ENCODE peak calls at places on chromosomes 4 and X, in seven cellular contexts. G is H1, K is SK-N-SH, I is K562, Y is endothelial cell of umbilical vein, X is GM12878, M is WTC11. N is an unnamed sample.

GRCh38 chr4:72531322-72531721 is 37.7 kb downstream of the ADAMTS3 start:
- DNase-seq in G (no peak), K (no peak), I (no peak), Y (no peak), X (no peak), M (no peak), N (no peak)

GRCh38 chrX:1239681-1240142 is 27.3 kb upstream of the CRLF2 start:
- DNase-seq in G (no peak), K (no peak), I (peak; percentile 31), Y (no peak), X (peak; percentile 68), M (no peak), N (peak; percentile 85)

GRCh38 chr4:80072607-80073361 is at the start of gene ANTXR2:
- DNase-seq in G (peak; percentile 82), K (peak; percentile 86), I (peak; percentile 90), Y (peak; percentile 84), X (no peak), M (peak; percentile 82), N (peak; percentile 94)

GRCh38 chr4:123699823-123700822 is 303.5 kb downstream of the SPRY1 start:
- DNase-seq in G (no peak), K (no peak), I (no peak), Y (peak; percentile 84), X (no peak), M (no peak), N (no peak)

GRCh38 chrX:31213941-31214340 is 142.1 kb upstream of the FTHL17 start:
- DNase-seq in G (no peak), K (peak; percentile 22), I (peak; percentile 8), Y (peak; percentile 19), X (no peak), M (peak; percentile 14), N (peak; percentile 3)

GRCh38 chr4:63275491-63275890 is 1133.8 kb downstream of the TECRL start:
- DNase-seq in G (no peak), K (no peak), I (no peak), Y (no peak), X (no peak), M (peak; percentile 16), N (no peak)

GRCh38 chrX:151458824-151459223 is 61.8 kb downstream of the VMA21 start:
- DNase-seq in G (no peak), K (no peak), I (no peak), Y (no peak), X (no peak), M (no peak), N (no peak)

GRCh38 chr4:79253930-79254329 is 71.9 kb downstream of the NAA11 start:
- DNase-seq in G (no peak), K (peak; percentile 51), I (no peak), Y (no peak), X (no peak), M (no peak), N (no peak)

GRCh38 chr4:154124539-154125255 is 335.8 kb upstream of the SFRP2 start:
- DNase-seq in G (no peak), K (no peak), I (no peak), Y (no peak), X (no peak), M (no peak), N (no peak)

GRCh38 chr4:172055046-172055445 is 241.8 kb downstream of the GALNTL6 start:
- DNase-seq in G (no peak), K (no peak), I (no peak), Y (no peak), X (no peak), M (no peak), N (no peak)

GRCh38 chr4:186604124-186604627 is 48.8 kb upstream of the MTNR1A start:
- DNase-seq in G (no peak), K (no peak), I (no peak), Y (no peak), X (no peak), M (no peak), N (no peak)

GRCh38 chrX:68443155-68443868 is 10.0 kb upstream of the OPHN1 start:
- DNase-seq in G (no peak), K (no peak), I (no peak), Y (peak; percentile 67), X (peak; percentile 9), M (no peak), N (peak; percentile 12)

GRCh38 chrX:129831486-129831885 is 12.2 kb downstream of the ZDHHC9 start:
- DNase-seq in G (no peak), K (no peak), I (no peak), Y (no peak), X (no peak), M (no peak), N (no peak)

GRCh38 chrX:115226929-115227328 is 7.0 kb downstream of the LRCH2 start:
- DNase-seq in G (no peak), K (peak; percentile 15), I (peak; percentile 15), Y (peak; percentile 17), X (no peak), M (peak; percentile 13), N (peak; percentile 1)

GRCh38 chrX:151370906-151371305 is 26.1 kb upstream of the VMA21 start:
- DNase-seq in G (peak; percentile 63), K (peak; percentile 32), I (peak; percentile 5), Y (no peak), X (no peak), M (peak; percentile 74), N (no peak)

GRCh38 chrX:127038065-127038464 is 218.5 kb downstream of the PRR32 start:
- DNase-seq in G (no peak), K (no peak), I (peak; percentile 0), Y (no peak), X (no peak), M (no peak), N (peak; percentile 18)

GRCh38 chr4:78226279-78226678 is 169.2 kb downstream of the FRAS1 start:
- DNase-seq in G (no peak), K (no peak), I (no peak), Y (no peak), X (no peak), M (no peak), N (no peak)

GRCh38 chr4:151581575-151581974 is 172.6 kb downstream of the FHIP1A start:
- DNase-seq in G (no peak), K (peak; percentile 30), I (no peak), Y (no peak), X (no peak), M (no peak), N (no peak)

GRCh38 chr4:16889945-16890344 is 8.5 kb downstream of the LDB2 start:
- DNase-seq in G (no peak), K (no peak), I (no peak), Y (peak; percentile 16), X (no peak), M (no peak), N (no peak)

GRCh38 chr4:16890651-16891050 is 7.8 kb downstream of the LDB2 start:
- DNase-seq in G (no peak), K (no peak), I (no peak), Y (no peak), X (no peak), M (no peak), N (no peak)

GRCh38 chr4:16896871-16897270 is 1.6 kb downstream of the LDB2 start:
- DNase-seq in G (no peak), K (no peak), I (no peak), Y (peak; percentile 85), X (no peak), M (no peak), N (no peak)

GRCh38 chr4:16894406-16894805 is 4.0 kb downstream of the LDB2 start:
- DNase-seq in G (no peak), K (no peak), I (no peak), Y (peak; percentile 62), X (no peak), M (no peak), N (no peak)

DNA sequence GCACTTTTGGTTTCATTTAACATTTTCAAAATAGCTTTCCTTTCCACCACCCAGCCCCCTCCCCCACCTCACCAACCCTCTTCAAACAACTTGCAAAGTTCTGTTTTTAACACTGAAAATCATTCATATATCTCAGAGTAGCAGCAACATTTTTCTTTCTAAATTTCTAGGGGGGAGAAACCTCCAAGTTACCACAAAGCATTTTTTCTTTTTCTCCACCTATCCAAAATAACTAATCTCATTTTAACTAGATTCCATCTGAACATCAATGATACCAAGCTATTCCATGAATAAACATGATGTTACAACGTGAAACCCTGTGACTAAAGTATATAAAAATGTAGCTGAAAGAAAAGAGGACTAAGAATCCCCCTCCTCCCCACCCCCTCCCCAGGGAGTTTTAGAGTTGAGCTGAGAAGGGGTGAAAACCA is 5.3 kb downstream of the LDB2 start:
- DNase-seq in G (no peak), K (no peak), I (no peak), Y (peak; percentile 51), X (no peak), M (no peak), N (no peak)
- TF ChIP-seq MAX in G (no peak), K (no peak), I (no peak), Y (no peak), X (no peak), M (no peak), N (no peak)

GRCh38 chr4:24979554-24979953 is 51.2 kb downstream of the LGI2 start:
- DNase-seq in G (no peak), K (no peak), I (no peak), Y (peak; percentile 96), X (no peak), M (no peak), N (peak; percentile 79)
- TF ChIP-seq MAX in G (no peak), K (no peak), I (no peak), Y (peak; percentile 41), X (no peak), M (no peak), N (no peak)

GRCh38 chr4:176409627-176410026 is 89.9 kb downstream of the SPCS3 start:
- DNase-seq in G (no peak), K (no peak), I (no peak), Y (no peak), X (no peak), M (no peak), N (no peak)

GRCh38 chr4:176406297-176406696 is 86.5 kb downstream of the SPCS3 start:
- DNase-seq in G (no peak), K (no peak), I (no peak), Y (no peak), X (no peak), M (no peak), N (no peak)

GRCh38 chr4:176400816-176401461 is 81.2 kb downstream of the SPCS3 start:
- DNase-seq in G (no peak), K (no peak), I (no peak), Y (no peak), X (no peak), M (no peak), N (no peak)

GRCh38 chr4:176406736-176407135 is 87.0 kb downstream of the SPCS3 start:
- DNase-seq in G (no peak), K (no peak), I (no peak), Y (peak; percentile 22), X (no peak), M (no peak), N (no peak)

DNA sequence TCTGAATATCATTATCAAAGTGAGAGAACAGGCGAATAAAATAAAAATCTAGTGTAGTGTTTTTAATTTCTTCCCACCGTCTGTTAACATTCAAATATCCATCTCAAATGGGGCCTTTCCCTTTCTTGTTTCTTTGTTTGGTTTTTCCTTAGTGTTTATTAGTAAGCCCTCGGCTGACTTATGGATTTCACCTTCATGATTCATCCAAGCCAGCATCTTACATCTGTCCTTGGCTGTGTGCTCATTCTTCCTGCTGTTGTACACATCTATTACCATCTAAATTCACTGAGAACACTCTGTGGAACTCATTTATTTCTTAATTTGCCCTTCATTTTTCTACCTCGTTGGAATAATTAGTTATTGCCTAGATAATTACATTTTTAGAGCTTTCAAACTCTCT is 84.8 kb downstream of the SPCS3 start:
- DNase-seq in G (no peak), K (no peak), I (no peak), Y (no peak), X (no peak), M (no peak), N (no peak)
- TF ChIP-seq MAX in G (no peak), K (no peak), I (no peak), Y (no peak), X (no peak), M (no peak), N (no peak)

GRCh38 chr4:98682719-98683118 is 24.3 kb upstream of the TSPAN5 start:
- DNase-seq in G (no peak), K (peak; percentile 14), I (peak; percentile 73), Y (peak; percentile 93), X (no peak), M (no peak), N (no peak)
- TF ChIP-seq MAX in G (no peak), K (no peak), I (no peak), Y (no peak), X (no peak), M (no peak), N (no peak)